ENCODE peak calls at places on chromosomes 16 and 17, in six cellular contexts. O is upper lobe of left lung, R is GM12878, Q is A549, F is HepG2, Y is K562. B is an unnamed sample.

GRCh38 chr17:30952645-30953393 is 18.0 kb upstream of the RNF135 start:
- ATAC-seq in O (peak), R (peak), Q (no peak), F (no peak), Y (no peak), B (no peak)

GRCh38 chr17:17911003-17911613 is 61.1 kb downstream of the TOM1L2 start:
- ATAC-seq in O (peak), R (no peak), Q (no peak), F (peak), Y (peak), B (no peak)

GRCh38 chr16:78551487-78552085 is 452.1 kb downstream of the WWOX start:
- ATAC-seq in O (peak), R (no peak), Q (no peak), F (no peak), Y (no peak), B (no peak)

GRCh38 chr17:35548978-35549377 is 11.5 kb upstream of the SLFN12L start:
- ATAC-seq in O (no peak), R (no peak), Q (no peak), F (no peak), Y (no peak), B (no peak)

GRCh38 chr17:44308865-44309264 is 464 bp downstream of the RUNDC3A start:
- ATAC-seq in O (peak), R (peak), Q (peak), F (peak), Y (no peak), B (no peak)

GRCh38 chr17:73924083-73924482 is 279.4 kb upstream of the RPL38 start:
- ATAC-seq in O (no peak), R (no peak), Q (no peak), F (no peak), Y (no peak), B (no peak)

GRCh38 chr17:21376835-21377690 is 906 bp downstream of the KCNJ12 start:
- ATAC-seq in O (no peak), R (no peak), Q (peak), F (peak), Y (peak), B (peak)

GRCh38 chr17:43528319-43528987 is 17.7 kb downstream of the ETV4 start:
- ATAC-seq in O (no peak), R (no peak), Q (peak), F (peak), Y (peak), B (no peak)

GRCh38 chr17:20244671-20245070 is 222.7 kb downstream of the LGALS9B start:
- ATAC-seq in O (no peak), R (no peak), Q (no peak), F (no peak), Y (no peak), B (no peak)

GRCh38 chr17:78476973-78477372 is 98.5 kb downstream of the PGS1 start:
- ATAC-seq in O (peak), R (no peak), Q (no peak), F (peak), Y (no peak), B (no peak)

GRCh38 chr17:13931752-13932477 is 137.4 kb upstream of the COX10 start:
- ATAC-seq in O (peak), R (no peak), Q (no peak), F (no peak), Y (no peak), B (peak)

GRCh38 chr16:49183911-49184310 is 97.7 kb downstream of the CBLN1 start:
- ATAC-seq in O (peak), R (peak), Q (peak), F (peak), Y (peak), B (no peak)

GRCh38 chr17:41972571-41973411 is 6.2 kb downstream of the CNP start:
- ATAC-seq in O (peak), R (peak), Q (peak), F (peak), Y (no peak), B (peak)

GRCh38 chr17:9904277-9905077 is 594 bp downstream of the RCVRN start:
- ATAC-seq in O (no peak), R (no peak), Q (no peak), F (no peak), Y (no peak), B (no peak)

GRCh38 chr16:66661210-66661560 is 35.4 kb downstream of the CMTM4 start:
- ATAC-seq in O (no peak), R (no peak), Q (peak), F (peak), Y (peak), B (no peak)

GRCh38 chr16:27498916-27499658 is 50.6 kb downstream of the GTF3C1 start:
- ATAC-seq in O (no peak), R (no peak), Q (no peak), F (no peak), Y (no peak), B (no peak)

GRCh38 chr16:73887895-73888294 is 408.7 kb upstream of the PSMD7 start:
- ATAC-seq in O (no peak), R (no peak), Q (no peak), F (no peak), Y (no peak), B (no peak)

GRCh38 chr17:35617505-35617904 is 30.4 kb downstream of the AP2B1 start:
- ATAC-seq in O (no peak), R (no peak), Q (no peak), F (no peak), Y (no peak), B (no peak)

GRCh38 chr17:74099441-74100340 is 103.8 kb upstream of the RPL38 start:
- ATAC-seq in O (no peak), R (no peak), Q (no peak), F (no peak), Y (no peak), B (no peak)

GRCh38 chr17:39939588-39940419 is 12.3 kb downstream of the LRRC3C start:
- ATAC-seq in O (no peak), R (peak), Q (peak), F (peak), Y (peak), B (peak)

GRCh38 chr16:75138233-75138632 is 10.1 kb upstream of the ZFP1 start:
- ATAC-seq in O (no peak), R (no peak), Q (no peak), F (no peak), Y (no peak), B (no peak)

GRCh38 chr17:38627957-38628356 is 22.2 kb upstream of the SRCIN1 start:
- ATAC-seq in O (no peak), R (no peak), Q (peak), F (peak), Y (no peak), B (no peak)

GRCh38 chr16:58011652-58012051 is 10.4 kb downstream of the USB1 start:
- ATAC-seq in O (no peak), R (no peak), Q (peak), F (peak), Y (no peak), B (no peak)

GRCh38 chr16:22660441-22661160 is 149.9 kb downstream of the NPIPB5 start:
- ATAC-seq in O (no peak), R (no peak), Q (no peak), F (no peak), Y (no peak), B (no peak)

GRCh38 chr16:74627506-74628220 is 20.7 kb upstream of the GLG1 start:
- ATAC-seq in O (no peak), R (no peak), Q (no peak), F (peak), Y (no peak), B (peak)

GRCh38 chr16:72895951-72896350 is 152.0 kb downstream of the ZFHX3 start:
- ATAC-seq in O (no peak), R (no peak), Q (no peak), F (no peak), Y (no peak), B (no peak)

GRCh38 chr16:85037050-85037410 is 9.4 kb downstream of the KIAA0513 start:
- ATAC-seq in O (no peak), R (no peak), Q (peak), F (no peak), Y (no peak), B (peak)

GRCh38 chr17:73522107-73522506 is 122.1 kb downstream of the SDK2 start:
- ATAC-seq in O (no peak), R (no peak), Q (no peak), F (no peak), Y (no peak), B (no peak)

GRCh38 chr17:57275365-57275764 is 19.0 kb downstream of the MSI2 start:
- ATAC-seq in O (no peak), R (peak), Q (no peak), F (no peak), Y (no peak), B (no peak)

GRCh38 chr16:17258848-17259713 is 211.7 kb downstream of the XYLT1 start:
- ATAC-seq in O (no peak), R (peak), Q (peak), F (peak), Y (peak), B (peak)

GRCh38 chr17:79223471-79223870 is 148.8 kb downstream of the ENGASE start:
- ATAC-seq in O (no peak), R (no peak), Q (no peak), F (no peak), Y (no peak), B (no peak)

GRCh38 chr17:63496663-63497400 is 20.0 kb downstream of the ACE start:
- ATAC-seq in O (no peak), R (no peak), Q (peak), F (no peak), Y (no peak), B (no peak)

GRCh38 chr17:38725066-38725465 is 5.1 kb upstream of the CISD3 start:
- ATAC-seq in O (no peak), R (no peak), Q (peak), F (no peak), Y (no peak), B (no peak)

GRCh38 chr17:64180089-64180488 is 50.1 kb upstream of the ERN1 start:
- ATAC-seq in O (no peak), R (no peak), Q (no peak), F (no peak), Y (no peak), B (peak)

GRCh38 chr16:86087561-86088230 is 188.7 kb downstream of the IRF8 start:
- ATAC-seq in O (no peak), R (no peak), Q (no peak), F (no peak), Y (no peak), B (no peak)

GRCh38 chr17:64016248-64016784 is 4.1 kb downstream of the ICAM2 start:
- ATAC-seq in O (no peak), R (peak), Q (peak), F (peak), Y (peak), B (no peak)

GRCh38 chr16:71288890-71289731 is at the start of gene CMTR2:
- ATAC-seq in O (peak), R (peak), Q (peak), F (peak), Y (peak), B (peak)
- TF ChIP-seq EP300 in O (peak), R (no peak), Q (no peak), F (no peak), Y (peak), B (no peak)

GRCh38 chr17:7296189-7296861 is 1.9 kb upstream of the YBX2 start:
- ATAC-seq in O (peak), R (peak), Q (peak), F (peak), Y (peak), B (peak)

GRCh38 chr17:7293131-7293557 is 1.3 kb downstream of the YBX2 start:
- ATAC-seq in O (no peak), R (no peak), Q (no peak), F (no peak), Y (no peak), B (no peak)

GRCh38 chr17:7293821-7294613 is 422 bp downstream of the YBX2 start:
- ATAC-seq in O (no peak), R (no peak), Q (no peak), F (peak), Y (peak), B (no peak)

GRCh38 chr17:7295230-7296180 is 1.1 kb upstream of the YBX2 start:
- ATAC-seq in O (no peak), R (peak), Q (no peak), F (no peak), Y (no peak), B (no peak)

GRCh38 chr17:7294614-7295153 is at the start of gene YBX2:
- ATAC-seq in O (no peak), R (peak), Q (peak), F (no peak), Y (no peak), B (peak)
- TF ChIP-seq EP300 in O (no peak), R (no peak), Q (no peak), F (no peak), Y (no peak), B (no peak)

GRCh38 chr16:10834766-10835165 is 16.2 kb upstream of the TVP23A start:
- ATAC-seq in O (no peak), R (no peak), Q (no peak), F (no peak), Y (no peak), B (no peak)
- TF ChIP-seq EP300 in O (no peak), R (no peak), Q (no peak), F (no peak), Y (no peak), B (no peak)

DNA sequence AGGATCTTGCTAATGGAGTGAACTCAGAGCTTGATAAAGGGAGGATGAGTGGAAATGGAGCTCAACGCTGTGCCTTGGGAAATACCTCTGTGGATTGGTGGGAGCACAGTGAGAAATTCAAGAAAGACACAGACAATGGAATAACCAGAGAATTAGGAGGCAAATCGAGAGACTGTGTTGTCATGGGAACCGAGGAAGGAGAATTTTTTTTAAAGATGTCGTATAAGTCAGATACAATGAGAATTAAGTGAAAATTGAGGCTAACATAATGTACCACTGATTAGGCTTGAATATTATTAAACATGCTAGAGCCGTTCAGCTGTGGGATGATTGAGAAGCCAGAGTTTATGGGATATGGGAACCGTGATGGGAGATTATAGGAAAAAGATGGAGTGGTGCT is 134.2 kb downstream of the PRKCA start:
- ATAC-seq in O (no peak), R (no peak), Q (no peak), F (no peak), Y (no peak), B (no peak)
- TF ChIP-seq EP300 in O (no peak), R (no peak), Q (no peak), F (no peak), Y (no peak), B (no peak)

GRCh38 chr17:4144411-4144747 is 1.4 kb downstream of the CYB5D2 start:
- ATAC-seq in O (no peak), R (no peak), Q (no peak), F (no peak), Y (no peak), B (no peak)
- TF ChIP-seq EP300 in O (no peak), R (no peak), Q (no peak), F (no peak), Y (no peak), B (no peak)

GRCh38 chr17:80992077-80992947 is 671 bp downstream of the CHMP6 start:
- ATAC-seq in O (no peak), R (peak), Q (peak), F (no peak), Y (peak), B (peak)

GRCh38 chr17:80989586-80989913 is 2.1 kb upstream of the CHMP6 start:
- ATAC-seq in O (no peak), R (no peak), Q (no peak), F (peak), Y (no peak), B (no peak)

GRCh38 chr17:80992948-80993624 is 1.4 kb downstream of the CHMP6 start:
- ATAC-seq in O (no peak), R (peak), Q (no peak), F (no peak), Y (no peak), B (no peak)

GRCh38 chr17:80990921-80991644 is 558 bp upstream of the CHMP6 start:
- ATAC-seq in O (no peak), R (no peak), Q (peak), F (peak), Y (no peak), B (no peak)

DNA sequence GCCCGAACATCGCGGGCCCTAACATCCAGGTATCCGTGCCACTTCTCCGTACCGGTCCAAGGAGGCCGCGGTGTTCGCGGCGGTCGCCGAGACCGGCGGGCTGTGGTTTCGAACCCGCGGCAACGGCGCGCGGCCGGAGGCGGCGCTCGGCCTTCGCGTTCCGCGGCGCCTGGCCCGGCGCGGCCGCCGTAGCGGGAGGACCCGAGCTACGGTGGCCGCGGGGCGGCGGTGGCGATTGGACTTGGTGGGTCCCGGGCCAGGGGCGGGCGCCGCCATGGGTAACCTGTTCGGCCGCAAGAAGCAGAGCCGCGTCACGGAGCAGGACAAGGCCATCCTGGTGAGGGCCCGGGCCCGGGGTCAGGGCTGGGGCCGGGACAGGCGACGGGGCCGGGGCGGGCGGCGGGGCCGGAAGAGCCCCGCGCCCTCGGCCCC is at the start of gene CHMP6:
- ATAC-seq in O (peak), R (peak), Q (peak), F (peak), Y (peak), B (peak)
- TF ChIP-seq EP300 in O (no peak), R (no peak), Q (no peak), F (no peak), Y (no peak), B (no peak)

GRCh38 chr17:66091440-66092080 is 100.4 kb downstream of the CEP112 start:
- ATAC-seq in O (no peak), R (no peak), Q (no peak), F (no peak), Y (no peak), B (no peak)

GRCh38 chr17:66087073-66087472 is 104.9 kb downstream of the CEP112 start:
- ATAC-seq in O (no peak), R (no peak), Q (no peak), F (no peak), Y (no peak), B (no peak)

GRCh38 chr17:66089764-66090163 is 102.2 kb downstream of the CEP112 start:
- ATAC-seq in O (no peak), R (no peak), Q (no peak), F (no peak), Y (no peak), B (no peak)

DNA sequence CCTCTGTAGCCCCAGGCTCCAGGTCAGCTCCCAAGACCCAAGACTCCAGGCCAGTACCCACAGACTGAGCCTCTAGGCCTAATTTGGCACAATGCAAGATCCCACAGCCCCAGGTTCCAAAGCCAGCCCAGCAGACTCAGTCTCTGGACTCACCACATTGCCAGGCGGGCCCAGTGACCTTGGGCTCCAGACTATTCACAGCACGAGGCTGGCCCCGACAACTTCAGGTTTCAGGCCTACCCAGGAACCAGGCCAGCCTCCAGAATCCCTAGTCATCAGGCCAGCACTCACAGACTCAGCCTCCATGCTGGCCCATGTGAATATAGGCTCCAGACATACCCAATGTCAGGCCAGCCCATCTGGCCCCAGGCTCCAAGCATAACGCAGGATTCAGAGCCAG is 103.8 kb downstream of the CEP112 start:
- ATAC-seq in O (no peak), R (no peak), Q (no peak), F (peak), Y (no peak), B (no peak)
- TF ChIP-seq EP300 in O (no peak), R (no peak), Q (no peak), F (no peak), Y (no peak), B (no peak)

DNA sequence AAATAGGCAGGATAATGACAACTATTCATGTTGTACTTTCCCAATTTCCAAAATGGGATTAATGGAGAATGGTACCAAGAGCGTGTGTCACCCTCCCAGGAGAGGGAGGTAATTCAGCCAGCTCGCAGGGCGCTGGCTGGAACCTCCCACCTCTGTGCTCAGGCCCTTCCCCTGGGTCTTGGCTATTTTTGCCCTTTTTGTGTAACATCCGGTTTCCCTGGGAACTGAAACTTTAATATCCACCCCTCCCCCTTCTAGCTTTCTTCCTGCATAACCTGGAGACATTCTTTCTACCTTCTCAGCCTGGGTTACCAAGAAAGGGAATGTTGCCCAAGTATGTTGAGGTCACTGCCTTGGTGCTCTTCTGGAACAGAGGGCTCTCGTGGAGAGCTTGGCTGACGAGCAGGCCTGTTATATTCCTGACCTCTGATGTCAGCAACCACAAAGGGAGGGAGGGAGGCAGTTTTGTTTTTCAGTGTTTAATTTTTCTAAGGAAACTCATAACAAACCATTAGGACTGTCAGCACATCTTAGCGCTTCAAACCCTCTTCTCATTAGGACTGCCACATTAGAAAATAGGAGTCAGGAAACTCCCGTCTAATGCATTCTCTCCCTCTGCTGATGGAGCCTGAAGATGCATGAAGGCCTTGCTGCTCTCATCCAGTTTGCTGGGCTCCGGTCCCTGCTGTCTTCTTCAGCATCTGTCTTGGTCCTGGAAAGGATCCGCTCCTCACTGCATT is 25.6 kb downstream of the ITGB3 start:
- ATAC-seq in O (peak), R (peak), Q (peak), F (no peak), Y (peak), B (peak)
- TF ChIP-seq EP300 in O (peak), R (peak), Q (no peak), F (no peak), Y (peak), B (peak)